ENCODE peak calls at places on chromosomes 2 and 18, in nine cellular contexts. K is AG10803, S is DMS 273 treated with DMSO at 0.1 percent for 48 hours, Y is body of pancreas, V is Calu3, R is NCI-H1417, X is NCI-H510A, J is AG20443, Z is H54. W is an unnamed sample.

GRCh38 chr18:56715121-56715520 is 64.0 kb downstream of the WDR7 start:
- DNase-seq in K (peak), S (no peak), Y (no peak), V (no peak), R (no peak), X (no peak), J (peak), Z (no peak), W (no peak)

GRCh38 chr2:239551206-239551605 is 150.4 kb upstream of the HDAC4 start:
- DNase-seq in K (no peak), S (no peak), Y (no peak), V (no peak), R (no peak), X (no peak), J (no peak), Z (no peak), W (no peak)

GRCh38 chr2:53755022-53755630 is 12.5 kb upstream of the CHAC2 start:
- DNase-seq in K (peak), S (no peak), Y (peak), V (no peak), R (no peak), X (no peak), J (peak), Z (no peak), W (no peak)

GRCh38 chr2:232321817-232322559 is 56.6 kb upstream of the ALPP start:
- DNase-seq in K (no peak), S (no peak), Y (no peak), V (no peak), R (no peak), X (no peak), J (no peak), Z (no peak), W (no peak)

GRCh38 chr2:234802071-234802844 is 149.6 kb upstream of the SH3BP4 start:
- DNase-seq in K (no peak), S (no peak), Y (no peak), V (no peak), R (no peak), X (no peak), J (no peak), Z (no peak), W (no peak)

GRCh38 chr2:2484301-2484700 is 153.2 kb upstream of the MYT1L start:
- DNase-seq in K (no peak), S (no peak), Y (no peak), V (no peak), R (peak), X (no peak), J (no peak), Z (no peak), W (no peak)

GRCh38 chr2:160859086-160859485 is 301.1 kb upstream of the TANK start:
- DNase-seq in K (peak), S (no peak), Y (no peak), V (peak), R (no peak), X (no peak), J (no peak), Z (no peak), W (no peak)

GRCh38 chr2:203710211-203710610 is 3.8 kb downstream of the CD28 start:
- DNase-seq in K (no peak), S (no peak), Y (no peak), V (no peak), R (no peak), X (no peak), J (no peak), Z (no peak), W (no peak)

GRCh38 chr2:73947412-73948018 is 20.8 kb downstream of the DGUOK start:
- DNase-seq in K (no peak), S (no peak), Y (no peak), V (no peak), R (no peak), X (no peak), J (no peak), Z (no peak), W (no peak)

GRCh38 chr2:177554365-177554764 is 161.8 kb downstream of the AGPS start:
- DNase-seq in K (no peak), S (no peak), Y (no peak), V (no peak), R (no peak), X (no peak), J (no peak), Z (no peak), W (no peak)

GRCh38 chr2:230932556-230933511 is 7.8 kb upstream of the GPR55 start:
- DNase-seq in K (peak), S (no peak), Y (peak), V (no peak), R (no peak), X (no peak), J (peak), Z (no peak), W (no peak)

GRCh38 chr2:72605836-72606442 is 219.9 kb downstream of the EXOC6B start:
- DNase-seq in K (no peak), S (no peak), Y (no peak), V (no peak), R (peak), X (no peak), J (peak), Z (no peak), W (no peak)

GRCh38 chr2:21774691-21775090 is 650.9 kb downstream of the TDRD15 start:
- DNase-seq in K (no peak), S (no peak), Y (no peak), V (no peak), R (no peak), X (no peak), J (no peak), Z (no peak), W (no peak)

GRCh38 chr2:155766342-155767115 is 566.0 kb downstream of the NR4A2 start:
- DNase-seq in K (no peak), S (no peak), Y (no peak), V (no peak), R (no peak), X (no peak), J (no peak), Z (no peak), W (no peak)

GRCh38 chr18:77177009-77177408 is 44.4 kb upstream of the MBP start:
- DNase-seq in K (peak), S (no peak), Y (no peak), V (no peak), R (no peak), X (no peak), J (no peak), Z (no peak), W (no peak)

GRCh38 chr18:47846431-47846830 is 84.0 kb downstream of the SMAD2 start:
- DNase-seq in K (no peak), S (no peak), Y (no peak), V (no peak), R (no peak), X (no peak), J (no peak), Z (no peak), W (no peak)

GRCh38 chr2:161030260-161031063 is 129.8 kb upstream of the TANK start:
- DNase-seq in K (peak), S (no peak), Y (no peak), V (no peak), R (no peak), X (no peak), J (peak), Z (peak), W (no peak)

GRCh38 chr2:101120124-101120996 is 30.8 kb downstream of the TBC1D8 start:
- DNase-seq in K (peak), S (no peak), Y (peak), V (peak), R (no peak), X (no peak), J (peak), Z (no peak), W (no peak)

W was measured in hypothalamus.